ENCODE peak calls at places on chromosomes 11 and 22, in eight cellular contexts. T, E, F, M, I, K, Q and P are unnamed samples.

GRCh38 chr22:46750530-46750800 is 12.0 kb upstream of the TBC1D22A start:
- DNase-seq in T (no peak), E (no peak), F (no peak), M (no peak), I (no peak), K (no peak), Q (no peak), P (no peak)

GRCh38 chr11:86174101-86175046 is 70.2 kb upstream of the EED start:
- DNase-seq in T (peak; percentile 87), E (no peak), F (no peak), M (peak; percentile 100), I (no peak), K (no peak), Q (peak; percentile 61), P (no peak)

GRCh38 chr11:84854498-84854880 is 772.7 kb downstream of the DLG2 start:
- DNase-seq in T (no peak), E (no peak), F (no peak), M (no peak), I (no peak), K (no peak), Q (no peak), P (no peak)

GRCh38 chr11:82927264-82927880 is 25.8 kb downstream of the DDIAS start:
- DNase-seq in T (peak; percentile 62), E (no peak), F (peak; percentile 34), M (peak; percentile 59), I (peak; percentile 80), K (no peak), Q (peak; percentile 43), P (peak; percentile 24)

GRCh38 chr11:12433571-12434061 is 56.2 kb downstream of the PARVA start:
- DNase-seq in T (no peak), E (no peak), F (no peak), M (peak; percentile 24), I (no peak), K (no peak), Q (no peak), P (no peak)

GRCh38 chr22:41362615-41363014 is 19.1 kb upstream of the TEF start:
- DNase-seq in T (no peak), E (no peak), F (no peak), M (no peak), I (no peak), K (no peak), Q (no peak), P (no peak)

GRCh38 chr22:21641795-21642583 is at the start of gene SDF2L1:
- DNase-seq in T (peak; percentile 100), E (peak; percentile 96), F (peak; percentile 96), M (peak; percentile 99), I (peak; percentile 99), K (peak; percentile 88), Q (peak; percentile 97), P (peak; percentile 81)

GRCh38 chr22:20439556-20439927 is 1.9 kb upstream of the SCARF2 start:
- DNase-seq in T (no peak), E (no peak), F (no peak), M (no peak), I (no peak), K (no peak), Q (no peak), P (no peak)

GRCh38 chr11:74870485-74870884 is 78.4 kb downstream of the XRRA1 start:
- DNase-seq in T (peak; percentile 58), E (no peak), F (peak; percentile 10), M (peak; percentile 49), I (peak; percentile 78), K (no peak), Q (peak; percentile 60), P (no peak)

GRCh38 chr11:82533628-82534353 is 199.9 kb downstream of the FAM181B start:
- DNase-seq in T (no peak), E (no peak), F (no peak), M (no peak), I (no peak), K (no peak), Q (no peak), P (no peak)

GRCh38 chr11:40280161-40281054 is 1179.0 kb downstream of the LRRC4C start:
- DNase-seq in T (no peak), E (no peak), F (no peak), M (no peak), I (peak; percentile 18), K (no peak), Q (no peak), P (no peak)

GRCh38 chr11:33694346-33695050 is 6.1 kb downstream of the C11orf91 start:
- DNase-seq in T (no peak), E (no peak), F (no peak), M (no peak), I (no peak), K (no peak), Q (no peak), P (no peak)

GRCh38 chr11:40384991-40385390 is 1074.5 kb downstream of the LRRC4C start:
- DNase-seq in T (no peak), E (no peak), F (no peak), M (no peak), I (no peak), K (no peak), Q (no peak), P (no peak)

GRCh38 chr11:86248609-86249008 is 4.1 kb downstream of the EED start:
- DNase-seq in T (no peak), E (no peak), F (no peak), M (no peak), I (peak; percentile 3), K (no peak), Q (no peak), P (no peak)

GRCh38 chr11:7749456-7749855 is 43.2 kb upstream of the OVCH2 start:
- DNase-seq in T (no peak), E (no peak), F (no peak), M (no peak), I (no peak), K (no peak), Q (no peak), P (no peak)

GRCh38 chr22:37126383-37126782 is 16.9 kb upstream of the TMPRSS6 start:
- DNase-seq in T (peak; percentile 16), E (no peak), F (peak; percentile 27), M (no peak), I (peak; percentile 55), K (no peak), Q (peak; percentile 20), P (no peak)

GRCh38 chr11:27718853-27719574 is 18.8 kb upstream of the BDNF start:
- DNase-seq in T (no peak), E (peak; percentile 79), F (no peak), M (peak; percentile 44), I (peak; percentile 80), K (no peak), Q (no peak), P (no peak)

GRCh38 chr11:44188643-44189042 is 93.2 kb downstream of the EXT2 start:
- DNase-seq in T (no peak), E (no peak), F (no peak), M (no peak), I (no peak), K (no peak), Q (no peak), P (no peak)

GRCh38 chr22:44721206-44721605 is 19.2 kb downstream of the PRR5 start:
- DNase-seq in T (peak; percentile 14), E (peak; percentile 44), F (no peak), M (no peak), I (peak; percentile 65), K (no peak), Q (no peak), P (no peak)

GRCh38 chr11:72897506-72897905 is 83.3 kb downstream of the ATG16L2 start:
- DNase-seq in T (no peak), E (no peak), F (no peak), M (no peak), I (no peak), K (no peak), Q (no peak), P (no peak)

GRCh38 chr11:17483505-17483904 is 6.9 kb upstream of the ABCC8 start:
- DNase-seq in T (no peak), E (no peak), F (no peak), M (no peak), I (no peak), K (no peak), Q (no peak), P (no peak)

GRCh38 chr11:86431258-86431657 is 56.6 kb downstream of the CCDC81 start:
- DNase-seq in T (no peak), E (no peak), F (no peak), M (no peak), I (no peak), K (no peak), Q (no peak), P (no peak)

GRCh38 chr11:10728779-10729472 is 22.1 kb upstream of the CTR9 start:
- DNase-seq in T (no peak), E (peak; percentile 74), F (no peak), M (no peak), I (peak; percentile 89), K (no peak), Q (no peak), P (no peak)

GRCh38 chr11:22192289-22192641 is 620 bp upstream of the ANO5 start:
- DNase-seq in T (peak; percentile 21), E (no peak), F (no peak), M (no peak), I (peak; percentile 84), K (no peak), Q (peak; percentile 12), P (no peak)

GRCh38 chr22:43643362-43643761 is 168.7 kb downstream of the EFCAB6 start:
- DNase-seq in T (no peak), E (no peak), F (no peak), M (no peak), I (no peak), K (no peak), Q (no peak), P (no peak)

GRCh38 chr11:34155057-34155758 is 49.8 kb downstream of the NAT10 start:
- DNase-seq in T (no peak), E (no peak), F (no peak), M (no peak), I (no peak), K (no peak), Q (no peak), P (no peak)

GRCh38 chr11:100735949-100736675 is 49.0 kb downstream of the ARHGAP42 start:
- DNase-seq in T (no peak), E (no peak), F (no peak), M (no peak), I (no peak), K (no peak), Q (no peak), P (no peak)

GRCh38 chr11:111736191-111736590 is 30.0 kb downstream of the PPP2R1B start:
- DNase-seq in T (no peak), E (no peak), F (no peak), M (no peak), I (no peak), K (no peak), Q (no peak), P (no peak)
- TF ChIP-seq POLR2AphosphoS5 in T (no peak), E (no peak), F (no peak), M (no peak), I (no peak), K (peak; percentile 33), Q (no peak), P (no peak)

GRCh38 chr11:68341557-68342458 is 29.4 kb downstream of the LRP5 start:
- DNase-seq in T (no peak), E (no peak), F (no peak), M (no peak), I (no peak), K (no peak), Q (no peak), P (no peak)
- H3K27ac ChIP-seq in T (no peak overlapping the region), E (peak overlapping the region; percentile 77), F (peak overlapping the region; percentile 98), M (no peak overlapping the region), I (peak overlapping the region; percentile 88), K (no peak overlapping the region), Q (peak overlapping the region; percentile 52), P (peak overlapping the region; percentile 76)

GRCh38 chr11:20599424-20600346 is at the start of gene SLC6A5:
- DNase-seq in T (peak; percentile 73), E (peak; percentile 88), F (no peak), M (peak; percentile 14), I (peak; percentile 96), K (no peak), Q (peak; percentile 25), P (no peak)
- TF ChIP-seq EZH2 in T (no peak), E (peak; percentile 64), F (no peak), M (peak; percentile 46), I (peak; percentile 90), K (no peak), Q (peak; percentile 50), P (no peak)

GRCh38 chr11:122186439-122187080 is 70.5 kb upstream of the BLID start:
- DNase-seq in T (no peak), E (no peak), F (peak; percentile 73), M (peak; percentile 93), I (no peak), K (no peak), Q (no peak), P (no peak)
- TF ChIP-seq POLR2AphosphoS5 in T (no peak), E (no peak), F (peak; percentile 72), M (peak; percentile 48), I (no peak), K (no peak), Q (no peak), P (no peak)